ENCODE peak calls at places on chromosomes 12 and 14, in four cellular contexts. K is HT-29, O is SK-MEL-5, B is left ventricle myocardium superior. S is an unnamed sample.
A peak's percentile ranks its signal among the peaks of the same experiment; 100 is the strongest.

GRCh38 chr12:107025691-107026090 is 38.7 kb upstream of the MTERF2 start:
- DNase-seq in K (no peak), O (no peak), B (no peak), S (no peak)

GRCh38 chr12:132033627-132034026 is 83.9 kb downstream of the EP400 start:
- DNase-seq in K (no peak), O (no peak), B (no peak), S (no peak)

GRCh38 chr14:85546390-85546789 is 16.4 kb downstream of the FLRT2 start:
- DNase-seq in K (no peak), O (no peak), B (no peak), S (no peak)

GRCh38 chr12:110546339-110546738 is 36.8 kb downstream of the PPTC7 start:
- DNase-seq in K (peak; percentile 61), O (no peak), B (no peak), S (no peak)

GRCh38 chr14:85599939-85600338 is 70.0 kb downstream of the FLRT2 start:
- DNase-seq in K (no peak), O (peak; percentile 57), B (no peak), S (no peak)

GRCh38 chr12:57887631-57888406 is 41.3 kb upstream of the CTDSP2 start:
- DNase-seq in K (peak; percentile 32), O (no peak), B (no peak), S (no peak)

GRCh38 chr12:121252712-121253345 is 42.9 kb downstream of the P2RX4 start:
- DNase-seq in K (no peak), O (no peak), B (no peak), S (no peak)

GRCh38 chr12:49232940-49233841 is 31.7 kb upstream of the TUBA1C start:
- DNase-seq in K (no peak), O (no peak), B (peak; percentile 81), S (no peak)

S was measured in T follicular helper cell.